ENCODE peak calls at places on chromosomes 4 and X, in six cellular contexts. U is GM12865, L is osteocyte, K is AG09319, Z is stomach, O is cardiac fibroblast. X is an unnamed sample.

GRCh38 chr4:1514612-1515011 is 108.4 kb upstream of the NKX1-1 start:
- DNase-seq in U (no peak), L (no peak), K (no peak), Z (no peak), O (no peak), X (no peak)

GRCh38 chr4:8350326-8350725 is 80.8 kb downstream of the HTRA3 start:
- DNase-seq in U (no peak), L (no peak), K (no peak), Z (peak; percentile 16), O (no peak), X (no peak)

GRCh38 chr4:41661447-41662076 is 87.0 kb downstream of the PHOX2B start:
- DNase-seq in U (peak; percentile 43), L (no peak), K (peak; percentile 25), Z (peak; percentile 65), O (peak; percentile 65), X (peak; percentile 56)

GRCh38 chrX:44954562-44954961 is 81.6 kb downstream of the KDM6A start:
- DNase-seq in U (no peak), L (no peak), K (no peak), Z (no peak), O (no peak), X (no peak)

GRCh38 chr4:128917781-128918180 is 108.3 kb downstream of the JADE1 start:
- DNase-seq in U (peak; percentile 57), L (no peak), K (no peak), Z (no peak), O (no peak), X (no peak)

GRCh38 chr4:189215574-189215973 is 725.1 kb upstream of the FRG1 start:
- DNase-seq in U (no peak), L (no peak), K (no peak), Z (no peak), O (no peak), X (no peak)

GRCh38 chrX:1249101-1249887 is 19.3 kb upstream of the CSF2RA start:
- DNase-seq in U (peak; percentile 54), L (no peak), K (no peak), Z (peak; percentile 39), O (peak; percentile 5), X (peak; percentile 24)

GRCh38 chr4:10172278-10173038 is 55.9 kb upstream of the WDR1 start:
- DNase-seq in U (no peak), L (no peak), K (no peak), Z (no peak), O (peak; percentile 9), X (no peak)

GRCh38 chr4:183798249-183798920 is 106.7 kb upstream of the STOX2 start:
- DNase-seq in U (no peak), L (peak; percentile 78), K (no peak), Z (no peak), O (no peak), X (no peak)

GRCh38 chrX:19347916-19348315 is 4.2 kb downstream of the PDHA1 start:
- DNase-seq in U (no peak), L (no peak), K (no peak), Z (no peak), O (peak; percentile 22), X (no peak)

DNA sequence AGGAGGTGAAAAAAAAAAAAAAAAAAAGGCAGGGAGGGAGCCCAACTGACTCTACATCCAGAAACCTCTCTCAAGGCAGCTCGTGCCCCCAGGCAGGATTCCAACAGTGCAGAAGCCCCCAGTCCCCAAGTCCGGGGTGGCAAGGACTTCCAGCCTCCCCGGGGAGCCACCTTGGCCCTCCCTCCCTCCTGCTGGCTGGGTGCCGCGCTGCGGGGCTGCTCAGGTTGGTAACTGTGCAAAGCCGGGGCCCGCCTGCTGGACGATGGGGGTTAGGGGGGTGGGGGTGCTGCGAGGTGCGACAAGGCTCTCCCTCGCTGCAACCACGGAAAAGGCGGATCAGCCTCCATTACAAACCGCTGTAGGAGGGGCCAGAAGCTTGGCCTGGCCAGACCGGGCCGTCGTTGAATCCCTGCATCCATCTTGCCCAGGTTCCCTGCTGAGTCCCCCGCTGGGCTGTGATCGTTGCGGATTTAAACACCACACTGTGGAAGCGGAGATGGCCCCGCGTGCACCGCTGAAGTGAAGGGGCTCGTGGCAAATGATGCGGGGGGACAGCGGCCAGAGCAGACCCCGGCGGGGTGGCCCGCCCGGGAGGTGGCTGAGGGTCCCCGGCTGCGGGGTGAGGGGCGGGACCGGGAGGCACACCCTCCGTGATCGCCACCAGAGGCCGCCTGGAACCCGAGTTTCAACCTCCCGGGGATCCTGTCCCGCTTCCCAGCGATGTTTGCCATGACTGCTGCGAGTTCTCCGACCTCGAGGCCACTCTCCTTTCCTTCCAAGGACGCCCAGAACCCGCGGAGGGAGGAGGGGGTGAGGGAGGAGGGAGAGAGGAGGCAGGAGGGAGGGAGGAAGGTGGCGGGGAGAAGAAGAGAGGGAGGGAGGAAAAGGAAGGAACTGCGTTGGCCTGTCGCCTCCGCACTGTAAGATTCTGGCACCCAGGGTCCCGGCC is 58.0 kb upstream of the DDX3X start:
- DNase-seq in U (peak; percentile 50), L (peak; percentile 87), K (peak; percentile 24), Z (peak; percentile 62), O (peak; percentile 59), X (peak; percentile 78)
- TF ChIP-seq CTCF in U (peak; percentile 51), L (peak; percentile 63), K (peak; percentile 60), Z (no peak), O (peak; percentile 36), X (no peak)

DNA sequence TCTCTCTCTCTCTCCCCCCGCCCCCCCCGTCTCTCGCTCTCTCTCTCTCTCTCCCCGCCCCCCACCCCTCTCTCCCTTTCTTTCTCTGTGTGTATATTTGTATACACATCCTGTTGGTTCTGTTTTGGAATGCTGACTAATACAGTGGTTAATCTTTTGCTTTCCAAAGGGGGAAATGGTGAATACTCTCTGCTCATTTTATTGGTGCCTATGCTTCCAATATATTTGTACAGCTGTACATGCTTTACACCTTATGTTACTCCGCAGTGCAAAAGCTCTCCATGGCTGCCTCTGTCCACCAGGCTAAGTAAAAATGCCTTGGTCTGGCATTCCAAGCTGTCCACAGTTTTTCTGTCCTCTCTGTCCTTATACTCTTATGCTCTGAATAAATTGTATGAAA is 158.8 kb downstream of the RBMX2 start:
- DNase-seq in U (no peak), L (no peak), K (no peak), Z (no peak), O (no peak), X (no peak)
- TF ChIP-seq CTCF in U (no peak), L (no peak), K (no peak), Z (no peak), O (no peak), X (no peak)

GRCh38 chrX:24024819-24025740 is 1.9 kb downstream of the KLHL15 start:
- DNase-seq in U (peak; percentile 94), L (peak; percentile 98), K (peak; percentile 85), Z (peak; percentile 90), O (peak; percentile 89), X (peak; percentile 79)

GRCh38 chrX:24023972-24024664 is 2.9 kb downstream of the KLHL15 start:
- DNase-seq in U (peak; percentile 28), L (no peak), K (no peak), Z (no peak), O (peak; percentile 31), X (no peak)

GRCh38 chrX:24027086-24027485 is at the start of gene KLHL15:
- DNase-seq in U (no peak), L (no peak), K (no peak), Z (no peak), O (no peak), X (no peak)

GRCh38 chrX:24026403-24026801 is 584 bp downstream of the KLHL15 start:
- DNase-seq in U (no peak), L (peak; percentile 19), K (no peak), Z (no peak), O (no peak), X (no peak)

DNA sequence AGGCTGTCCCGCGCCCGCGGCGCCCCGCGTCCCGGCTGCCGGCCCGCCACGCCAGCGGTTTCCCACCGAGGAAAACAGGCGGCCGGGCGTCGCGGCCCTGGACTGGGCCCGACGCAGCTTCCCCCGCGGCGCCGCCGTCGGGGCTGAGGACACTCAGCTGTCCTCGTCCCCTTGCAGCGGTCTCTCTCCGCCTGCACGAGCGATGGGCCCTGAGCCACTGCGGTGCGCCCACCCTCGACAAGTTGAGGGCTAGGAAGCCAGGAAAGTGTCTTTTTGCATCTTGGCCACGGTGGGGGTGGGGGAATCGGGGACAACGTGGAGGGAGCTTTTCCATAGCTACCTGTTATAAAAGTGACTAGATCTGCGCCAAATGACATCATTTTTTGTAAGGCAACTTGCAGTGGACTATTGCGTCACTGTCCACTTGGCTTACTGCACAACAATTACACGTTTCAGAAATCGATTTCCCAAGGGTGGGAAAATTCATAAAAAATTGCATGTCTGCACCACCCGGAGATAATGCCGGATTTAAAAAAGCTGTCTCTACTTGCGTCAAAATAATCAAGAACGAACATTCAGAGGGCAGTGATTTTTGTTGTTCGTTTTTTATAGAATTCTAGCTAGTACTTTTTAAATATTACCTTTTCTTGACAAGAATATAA is 1.1 kb downstream of the KLHL15 start:
- DNase-seq in U (peak; percentile 47), L (no peak), K (peak; percentile 32), Z (no peak), O (peak; percentile 81), X (peak; percentile 1)
- TF ChIP-seq CTCF in U (no peak), L (no peak), K (no peak), Z (no peak), O (no peak), X (no peak)

GRCh38 chr4:88672987-88673386 is 24.6 kb downstream of the NAP1L5 start:
- DNase-seq in U (peak; percentile 42), L (no peak), K (no peak), Z (peak; percentile 34), O (peak; percentile 56), X (peak; percentile 32)
- TF ChIP-seq CTCF in U (peak; percentile 51), L (peak; percentile 67), K (peak; percentile 61), Z (peak; percentile 13), O (peak; percentile 54), X (peak; percentile 26)